ENCODE peak calls at places on chromosomes 1 and 21, in eight cellular contexts. P, Q, S, E, O, V, N and R are unnamed samples. For H3K36me3, the result is how much of the 10 kb centered on the place peaks cover.

GRCh38 chr21:41923641-41924342 is 30.0 kb downstream of the C2CD2 start:
- DNase-seq in Q (no peak), S (no peak), E (no peak), O (no peak), P (no peak), N (no peak), V (no peak), R (peak)

GRCh38 chr1:239952348-239953307 is 139.1 kb upstream of the FMN2 start:
- DNase-seq in N (no peak), P (peak), O (no peak), V (no peak), Q (no peak), E (peak), S (no peak), R (no peak)

GRCh38 chr1:156836892-156837291 is 20.2 kb upstream of the SH2D2A start:
- DNase-seq in O (no peak), S (no peak), Q (no peak), N (no peak), P (no peak), E (no peak), V (no peak), R (no peak)

GRCh38 chr21:26788783-26789182 is 56.4 kb downstream of the ADAMTS1 start:
- DNase-seq in O (no peak), V (no peak), N (no peak), Q (no peak), P (no peak), S (peak), E (no peak), R (no peak)

GRCh38 chr1:165376041-165376810 is 19.7 kb upstream of the LMX1A start:
- DNase-seq in Q (no peak), S (peak), O (no peak), E (no peak), V (no peak), P (no peak), N (no peak), R (no peak)

GRCh38 chr1:198876371-198876871 is 237.6 kb downstream of the PTPRC start:
- DNase-seq in N (no peak), V (no peak), E (no peak), O (no peak), P (no peak), S (no peak), Q (no peak), R (no peak)

GRCh38 chr1:210951279-210951678 is 182.7 kb downstream of the KCNH1 start:
- DNase-seq in Q (no peak), P (no peak), O (no peak), E (no peak), S (no peak), V (no peak), N (no peak), R (no peak)

GRCh38 chr1:56927171-56927570 is 38.6 kb downstream of the C8B start:
- DNase-seq in P (no peak), O (no peak), N (no peak), Q (no peak), E (no peak), V (no peak), S (no peak), R (no peak)

GRCh38 chr1:159067699-159068621 is 8.6 kb downstream of the AIM2 start:
- DNase-seq in S (peak), E (no peak), Q (no peak), N (no peak), O (peak), V (no peak), P (no peak), R (no peak)

GRCh38 chr1:38140025-38140487 is 93.5 kb upstream of the POU3F1 start:
- DNase-seq in E (peak), Q (no peak), V (peak), O (no peak), P (no peak), S (no peak), N (no peak), R (no peak)

GRCh38 chr1:200332716-200333115 is 77.1 kb downstream of the ZNF281 start:
- DNase-seq in S (no peak), O (no peak), E (no peak), Q (no peak), P (no peak), N (no peak), V (no peak), R (no peak)

GRCh38 chr1:200330770-200331428 is 78.9 kb downstream of the ZNF281 start:
- DNase-seq in O (no peak), Q (no peak), S (no peak), V (no peak), N (no peak), E (peak), P (no peak), R (no peak)

GRCh38 chr1:200336111-200336845 is 73.6 kb downstream of the ZNF281 start:
- DNase-seq in S (peak), E (peak), V (no peak), P (no peak), O (no peak), Q (no peak), N (no peak), R (no peak)

GRCh38 chr1:200334661-200335256 is 75.1 kb downstream of the ZNF281 start:
- DNase-seq in Q (peak), S (no peak), N (no peak), E (peak), O (no peak), P (no peak), V (no peak), R (no peak)

GRCh38 chr1:200333329-200333728 is 76.5 kb downstream of the ZNF281 start:
- DNase-seq in V (no peak), E (no peak), O (no peak), P (no peak), Q (no peak), N (no peak), S (no peak), R (no peak)
- H3K9ac ChIP-seq in V (no peak), E (no peak), O (no peak), P (no peak), Q (no peak), N (no peak), S (no peak), R (no peak)

GRCh38 chr1:46653405-46653853 is 14.7 kb downstream of the ATPAF1 start:
- DNase-seq in E (no peak), P (no peak), Q (no peak), V (no peak), N (no peak), S (no peak), O (no peak), R (no peak)

GRCh38 chr1:46654012-46654411 is 14.2 kb downstream of the ATPAF1 start:
- DNase-seq in O (no peak), E (no peak), P (no peak), V (no peak), Q (no peak), N (no peak), S (no peak), R (no peak)

GRCh38 chr1:46650491-46650890 is 17.7 kb downstream of the ATPAF1 start:
- DNase-seq in N (no peak), V (no peak), E (no peak), S (no peak), Q (no peak), P (no peak), O (no peak), R (no peak)

GRCh38 chr1:46649764-46650163 is 18.4 kb downstream of the ATPAF1 start:
- DNase-seq in V (no peak), N (no peak), P (no peak), S (no peak), E (no peak), Q (no peak), O (no peak), R (no peak)

GRCh38 chr1:46652321-46653100 is 15.7 kb downstream of the ATPAF1 start:
- DNase-seq in N (no peak), O (no peak), Q (no peak), E (no peak), V (no peak), P (no peak), S (no peak), R (no peak)
- H3K36me3 ChIP-seq in N (under half), O (under half), Q (under half), E (under half), V (under half), P (under half), S (under half), R (half or more)

DNA sequence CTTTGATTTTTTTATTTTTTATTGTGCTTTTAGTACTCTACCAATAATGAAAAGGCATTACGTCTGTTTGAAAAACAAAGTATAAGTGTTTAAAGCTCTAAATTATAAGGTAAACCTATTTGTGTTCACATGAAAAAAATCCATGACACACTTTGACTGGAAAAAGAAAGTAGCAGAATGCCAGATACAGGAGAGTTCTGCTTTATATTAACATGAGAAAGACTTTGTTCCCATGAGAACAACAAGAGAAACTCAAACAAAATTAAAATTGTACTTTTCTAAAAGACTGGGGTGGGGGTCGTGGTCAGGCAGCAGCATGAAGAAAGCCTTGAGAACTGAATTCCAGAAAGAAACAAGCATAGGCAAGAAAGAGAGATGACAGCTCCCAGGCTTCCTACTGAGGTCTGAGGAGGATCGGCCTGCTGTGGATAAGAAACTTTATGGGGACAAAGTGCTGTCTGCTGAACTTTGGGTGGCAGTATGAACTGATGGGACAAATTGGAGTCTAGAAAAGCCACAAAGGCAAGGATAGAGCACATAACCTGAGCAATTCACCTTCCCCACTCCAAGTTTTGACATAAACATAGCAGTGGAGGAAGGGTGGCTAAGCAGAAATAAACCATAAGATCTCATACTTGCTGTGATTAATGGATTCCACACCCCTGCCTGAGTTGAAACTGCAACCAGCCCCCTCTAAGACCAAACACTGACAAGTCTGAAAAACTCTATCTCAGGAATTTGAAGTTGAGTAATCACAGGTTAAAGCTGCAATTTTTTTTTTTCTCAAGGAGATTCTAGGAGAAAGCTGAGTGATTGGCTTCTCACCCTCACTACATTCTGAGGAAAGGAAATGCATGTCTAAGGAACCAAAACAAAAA is 43.7 kb downstream of the COL6A1 start:
- DNase-seq in Q (no peak), S (no peak), E (no peak), P (no peak), V (no peak), O (no peak), N (no peak), R (no peak)
- TF ChIP-seq POLR2AphosphoS5 in Q (no peak), S (no peak), E (no peak), P (no peak), V (no peak), O (no peak), N (no peak), R (no peak)

DNA sequence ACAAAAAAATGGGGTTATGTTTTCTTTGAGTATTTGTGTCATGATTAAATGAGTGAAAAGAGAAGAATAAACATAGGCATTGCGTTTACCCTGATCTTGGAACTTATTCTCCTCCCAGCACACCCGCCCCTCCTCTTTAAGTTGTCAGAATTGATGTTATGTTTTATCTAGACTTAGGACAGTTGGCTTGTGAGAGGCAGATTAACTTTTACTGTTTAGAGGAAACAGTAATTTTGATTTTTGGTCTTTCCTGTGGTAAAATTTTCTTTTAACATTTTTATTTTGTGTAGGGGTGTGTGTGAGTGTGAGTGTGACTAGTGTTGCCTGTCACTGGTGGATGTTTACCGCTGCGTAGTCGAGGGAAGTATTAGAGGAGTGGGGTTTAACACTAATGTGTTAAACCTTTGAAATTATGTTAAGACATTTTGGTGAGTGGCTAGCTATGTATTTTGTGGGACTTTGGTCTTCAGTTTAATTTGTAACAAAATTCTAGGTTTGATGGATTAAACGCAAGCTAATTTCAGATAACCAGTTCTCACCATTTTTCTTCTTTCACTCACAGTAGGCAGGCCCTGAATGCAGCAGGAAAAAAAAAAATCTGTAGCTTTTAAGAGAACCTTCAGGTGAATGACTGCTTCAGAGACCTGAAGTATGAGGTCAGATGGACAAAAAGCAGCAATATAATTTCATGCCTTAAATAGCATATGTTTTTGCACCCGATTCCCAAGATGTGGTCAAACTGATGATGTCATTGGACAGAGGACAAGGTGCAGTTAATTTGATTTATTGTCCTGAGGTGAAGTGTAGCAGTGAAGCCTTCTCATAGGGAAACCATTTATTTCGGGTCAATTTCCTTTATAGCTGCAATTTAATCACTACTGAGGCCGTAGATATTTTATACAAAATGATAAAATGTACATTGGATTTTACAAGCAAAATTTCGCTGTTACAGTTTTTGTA is 2.7 kb downstream of the POU2F1 start:
- DNase-seq in N (no peak), E (no peak), O (no peak), P (no peak), V (no peak), Q (no peak), S (no peak), R (no peak)
- H3K9ac ChIP-seq in N (peak), E (peak), O (peak), P (no peak), V (no peak), Q (no peak), S (no peak), R (no peak)

GRCh38 chr21:44994581-44995171 is 54.8 kb downstream of the SLX9 start:
- DNase-seq in N (no peak), V (no peak), Q (no peak), P (no peak), S (no peak), E (no peak), O (no peak), R (no peak)

GRCh38 chr21:44996096-44996495 is 56.3 kb downstream of the SLX9 start:
- DNase-seq in P (no peak), N (no peak), V (no peak), E (no peak), O (no peak), Q (no peak), S (no peak), R (no peak)

GRCh38 chr21:44994016-44994365 is 54.2 kb downstream of the SLX9 start:
- DNase-seq in N (no peak), Q (no peak), O (no peak), P (no peak), E (no peak), S (no peak), V (no peak), R (no peak)

GRCh38 chr21:44996501-44996921 is 56.7 kb downstream of the SLX9 start:
- DNase-seq in O (no peak), E (peak), V (no peak), S (no peak), P (no peak), N (no peak), Q (no peak), R (no peak)

GRCh38 chr21:44995257-44995941 is 55.6 kb downstream of the SLX9 start:
- DNase-seq in E (no peak), O (no peak), Q (no peak), S (no peak), N (no peak), P (no peak), V (no peak), R (no peak)
- H3K36me3 ChIP-seq in E (under half), O (under half), Q (under half), S (under half), N (under half), P (under half), V (under half), R (under half)

DNA sequence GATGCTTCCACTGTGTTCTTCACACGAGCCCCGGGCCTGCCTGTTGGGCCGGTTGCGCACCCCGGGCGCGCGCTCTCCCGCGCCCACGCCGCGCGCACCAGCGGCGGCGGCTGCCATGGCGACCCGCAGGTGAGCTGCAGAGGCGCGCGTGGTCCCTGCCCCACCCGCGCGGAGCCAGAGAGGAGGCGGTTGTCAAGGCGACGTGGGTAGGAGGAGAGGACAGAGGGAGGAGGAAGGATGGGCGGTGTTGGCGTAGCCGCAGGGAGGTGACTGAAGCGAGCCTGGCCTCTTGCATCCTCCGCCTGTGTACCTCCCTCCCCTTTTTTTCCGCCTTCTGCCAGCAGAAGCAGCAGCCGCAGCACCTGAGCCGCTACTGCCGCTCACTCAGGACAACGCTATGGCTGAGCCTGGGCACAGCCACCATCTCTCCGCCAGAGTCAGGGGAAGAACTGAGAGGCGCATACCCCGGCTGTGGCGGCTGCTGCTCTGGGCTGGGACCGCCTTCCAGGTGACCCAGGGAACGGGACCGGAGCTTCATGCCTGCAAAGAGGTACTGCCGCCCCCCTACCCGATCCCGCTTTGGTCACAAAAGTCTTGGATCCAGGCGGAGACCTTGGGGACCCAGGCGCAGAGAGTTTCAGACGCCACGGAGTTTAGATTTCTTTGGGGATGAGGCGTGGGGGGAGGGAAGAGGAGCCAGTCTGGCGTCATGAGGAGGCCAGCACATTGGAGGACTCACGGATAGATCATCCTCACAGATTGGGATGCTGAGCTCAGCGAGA is at the start of gene ELAPOR1:
- DNase-seq in O (no peak), Q (no peak), P (no peak), N (peak), S (no peak), V (no peak), E (no peak), R (no peak)
- TF ChIP-seq POLR2AphosphoS5 in O (no peak), Q (no peak), P (no peak), N (no peak), S (no peak), V (no peak), E (no peak), R (no peak)

DNA sequence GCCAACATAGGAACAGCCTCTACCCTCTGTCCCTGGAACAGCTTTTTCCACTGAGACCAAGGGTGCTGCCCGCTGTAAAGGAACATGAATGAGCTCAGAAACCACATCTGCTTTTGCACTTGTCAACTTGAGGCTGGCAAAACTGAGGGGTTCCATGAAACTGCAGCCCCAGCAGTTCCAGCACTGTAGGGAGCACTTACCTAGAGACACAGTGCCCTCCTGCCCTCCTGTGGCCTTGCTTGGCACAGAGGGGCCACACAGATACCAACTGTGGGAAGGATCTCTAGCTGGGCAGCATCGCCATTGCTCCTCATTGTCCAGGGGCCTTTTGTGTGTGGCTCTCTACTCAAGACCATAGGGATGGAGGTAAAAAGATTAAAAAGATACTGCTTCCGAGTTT is 51.6 kb downstream of the ITPKB start:
- DNase-seq in P (no peak), O (no peak), Q (no peak), V (no peak), E (no peak), S (no peak), N (no peak), R (no peak)
- H3K9ac ChIP-seq in P (no peak), O (no peak), Q (no peak), V (no peak), E (no peak), S (no peak), N (no peak), R (no peak)

DNA sequence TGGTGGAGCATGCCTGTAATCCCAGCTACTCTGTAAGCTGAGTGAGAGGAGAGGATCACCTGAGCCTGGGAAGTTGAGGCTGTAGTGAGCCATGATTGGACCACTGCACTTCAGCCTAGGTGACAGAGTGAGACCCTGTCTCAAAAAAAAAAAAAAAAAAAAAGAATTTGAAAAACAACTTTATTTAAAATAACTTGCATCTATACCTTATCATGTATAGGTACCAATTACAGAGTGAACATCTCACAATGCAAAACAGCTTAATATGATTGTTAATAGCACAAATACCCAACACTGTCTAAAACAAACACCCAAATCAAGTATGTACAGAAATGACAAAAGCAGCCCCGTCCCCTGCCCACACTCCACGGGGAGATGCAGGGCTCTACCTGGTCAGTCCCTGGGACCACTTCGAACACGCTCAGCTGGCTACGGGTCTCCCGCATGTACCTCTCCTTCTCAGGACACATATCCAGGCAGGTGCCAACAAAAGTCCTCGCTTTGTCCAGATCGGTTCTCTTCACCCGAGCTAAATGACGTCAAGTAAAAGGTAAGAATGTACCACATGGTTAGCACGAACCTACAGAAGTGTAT is 10.5 kb downstream of the MCM3AP start:
- DNase-seq in E (no peak), Q (no peak), N (no peak), P (no peak), V (no peak), S (no peak), O (no peak), R (no peak)
- H3K36me3 ChIP-seq in E (under half), Q (half or more), N (half or more), P (half or more), V (under half), S (under half), O (under half), R (half or more)

DNA sequence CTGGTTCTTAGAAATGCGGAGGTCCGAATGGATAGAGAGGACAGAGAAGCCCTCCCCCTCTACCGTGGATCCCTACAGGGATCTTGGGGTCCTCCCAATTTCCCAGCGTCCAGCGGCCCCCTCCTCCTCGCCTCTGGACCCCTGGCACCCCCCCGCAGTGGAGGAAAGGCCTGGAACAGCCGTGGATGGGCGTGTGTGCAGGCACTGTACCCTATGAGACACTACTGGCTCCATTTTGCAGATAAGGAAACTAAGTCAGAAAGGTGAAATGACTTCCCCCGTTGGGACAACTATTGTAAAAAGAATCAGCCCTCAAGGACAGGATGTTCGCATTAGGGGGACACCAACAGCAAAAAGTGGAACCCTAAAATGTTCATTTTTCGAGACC is 931 bp upstream of the CLSTN1 start:
- DNase-seq in P (no peak), N (no peak), Q (no peak), S (no peak), V (no peak), O (no peak), E (no peak), R (no peak)
- TF ChIP-seq POLR2AphosphoS5 in P (no peak), N (no peak), Q (no peak), S (no peak), V (no peak), O (no peak), E (no peak), R (no peak)